ENCODE peak calls at places on chromosomes 3 and 15, in eight cellular contexts. One of them, this sample, is unnamed.

GRCh38 chr3:188286087-188286513 is 132.1 kb downstream of the LPP start:
- DNase-seq in MM.1S: no peak
- DNase-seq in neuronal stem cell: no peak
- DNase-seq in mammary epithelial cell: peak; percentile 99
- DNase-seq in fibroblast of lung: peak; percentile 100
- DNase-seq in PC-3: peak; percentile 93
- DNase-seq in H1: no peak
- DNase-seq in SK-N-SH: no peak
- DNase-seq in this sample: no peak

GRCh38 chr3:1092061-1092460 is 763 bp upstream of the CNTN6 start:
- DNase-seq in PC-3: no peak
- DNase-seq in fibroblast of lung: peak; percentile 47
- DNase-seq in SK-N-SH: no peak
- DNase-seq in mammary epithelial cell: no peak
- DNase-seq in neuronal stem cell: no peak
- DNase-seq in H1: no peak
- DNase-seq in MM.1S: no peak
- DNase-seq in this sample: no peak

GRCh38 chr3:182702216-182702615 is 91.1 kb upstream of the ATP11B start:
- DNase-seq in mammary epithelial cell: no peak
- DNase-seq in H1: no peak
- DNase-seq in MM.1S: no peak
- DNase-seq in neuronal stem cell: no peak
- DNase-seq in fibroblast of lung: no peak
- DNase-seq in SK-N-SH: no peak
- DNase-seq in PC-3: no peak
- DNase-seq in this sample: no peak

GRCh38 chr15:80105193-80105984 is 45.9 kb downstream of the ZFAND6 start:
- DNase-seq in neuronal stem cell: no peak
- DNase-seq in fibroblast of lung: peak; percentile 85
- DNase-seq in H1: no peak
- DNase-seq in mammary epithelial cell: peak; percentile 86
- DNase-seq in MM.1S: no peak
- DNase-seq in SK-N-SH: no peak
- DNase-seq in PC-3: peak; percentile 84
- DNase-seq in this sample: no peak

GRCh38 chr3:11195721-11196332 is 41.5 kb downstream of the HRH1 start:
- DNase-seq in mammary epithelial cell: peak; percentile 31
- DNase-seq in fibroblast of lung: peak; percentile 79
- DNase-seq in SK-N-SH: no peak
- DNase-seq in neuronal stem cell: no peak
- DNase-seq in MM.1S: no peak
- DNase-seq in H1: no peak
- DNase-seq in PC-3: peak; percentile 36
- DNase-seq in this sample: no peak

GRCh38 chr3:118245312-118245711 is 789.3 kb downstream of the IGSF11 start:
- DNase-seq in PC-3: no peak
- DNase-seq in H1: no peak
- DNase-seq in MM.1S: no peak
- DNase-seq in neuronal stem cell: no peak
- DNase-seq in mammary epithelial cell: no peak
- DNase-seq in SK-N-SH: no peak
- DNase-seq in fibroblast of lung: no peak
- DNase-seq in this sample: no peak

GRCh38 chr3:11445883-11446282 is 173.7 kb downstream of the ATG7 start:
- DNase-seq in mammary epithelial cell: no peak
- DNase-seq in MM.1S: no peak
- DNase-seq in fibroblast of lung: peak; percentile 31
- DNase-seq in PC-3: no peak
- DNase-seq in neuronal stem cell: no peak
- DNase-seq in H1: no peak
- DNase-seq in SK-N-SH: no peak
- DNase-seq in this sample: no peak

GRCh38 chr3:154931484-154931883 is 148.6 kb upstream of the MME start:
- DNase-seq in SK-N-SH: no peak
- DNase-seq in MM.1S: no peak
- DNase-seq in PC-3: no peak
- DNase-seq in fibroblast of lung: peak; percentile 1
- DNase-seq in mammary epithelial cell: peak; percentile 25
- DNase-seq in H1: no peak
- DNase-seq in neuronal stem cell: no peak
- DNase-seq in this sample: no peak

GRCh38 chr15:29067949-29068348 is 182.2 kb downstream of the APBA2 start:
- DNase-seq in fibroblast of lung: no peak
- DNase-seq in SK-N-SH: no peak
- DNase-seq in MM.1S: no peak
- DNase-seq in H1: no peak
- DNase-seq in neuronal stem cell: no peak
- DNase-seq in PC-3: no peak
- DNase-seq in mammary epithelial cell: no peak
- DNase-seq in this sample: no peak

GRCh38 chr15:78619022-78619950 is 1.5 kb downstream of the CHRNA3 start:
- DNase-seq in PC-3: no peak
- DNase-seq in fibroblast of lung: no peak
- DNase-seq in mammary epithelial cell: no peak
- DNase-seq in MM.1S: no peak
- DNase-seq in SK-N-SH: peak; percentile 67
- DNase-seq in neuronal stem cell: peak; percentile 18
- DNase-seq in H1: no peak
- DNase-seq in this sample: no peak

GRCh38 chr3:187242900-187243299 is 45.6 kb downstream of the RTP1 start:
- DNase-seq in SK-N-SH: no peak
- DNase-seq in fibroblast of lung: no peak
- DNase-seq in neuronal stem cell: no peak
- DNase-seq in H1: no peak
- DNase-seq in mammary epithelial cell: no peak
- DNase-seq in PC-3: no peak
- DNase-seq in MM.1S: no peak
- DNase-seq in this sample: no peak

GRCh38 chr3:69997486-69998307 is 1.8 kb upstream of the SAMMSON start:
- DNase-seq in SK-N-SH: peak; percentile 47
- DNase-seq in MM.1S: no peak
- DNase-seq in mammary epithelial cell: no peak
- DNase-seq in PC-3: no peak
- DNase-seq in H1: no peak
- DNase-seq in fibroblast of lung: no peak
- DNase-seq in neuronal stem cell: no peak
- DNase-seq in this sample: no peak

GRCh38 chr15:66878761-66879160 is 176.7 kb downstream of the SMAD6 start:
- DNase-seq in mammary epithelial cell: no peak
- DNase-seq in H1: no peak
- DNase-seq in SK-N-SH: no peak
- DNase-seq in fibroblast of lung: no peak
- DNase-seq in neuronal stem cell: no peak
- DNase-seq in PC-3: no peak
- DNase-seq in MM.1S: no peak
- DNase-seq in this sample: peak; percentile 13

GRCh38 chr3:8567784-8568575 is 66.4 kb downstream of the LMCD1 start:
- DNase-seq in neuronal stem cell: no peak
- DNase-seq in fibroblast of lung: no peak
- DNase-seq in MM.1S: no peak
- DNase-seq in mammary epithelial cell: no peak
- DNase-seq in PC-3: no peak
- DNase-seq in SK-N-SH: no peak
- DNase-seq in H1: no peak
- DNase-seq in this sample: no peak

GRCh38 chr3:69161587-69162196 is 39.3 kb upstream of the LMOD3 start:
- DNase-seq in SK-N-SH: peak; percentile 51
- DNase-seq in PC-3: peak; percentile 52
- DNase-seq in fibroblast of lung: peak; percentile 29
- DNase-seq in MM.1S: peak; percentile 63
- DNase-seq in H1: no peak
- DNase-seq in neuronal stem cell: peak; percentile 40
- DNase-seq in mammary epithelial cell: peak; percentile 47
- DNase-seq in this sample: peak; percentile 54

GRCh38 chr3:36698314-36698713 is 66.0 kb downstream of the DCLK3 start:
- DNase-seq in PC-3: peak; percentile 16
- DNase-seq in neuronal stem cell: no peak
- DNase-seq in H1: no peak
- DNase-seq in MM.1S: no peak
- DNase-seq in SK-N-SH: no peak
- DNase-seq in fibroblast of lung: no peak
- DNase-seq in mammary epithelial cell: peak; percentile 58
- DNase-seq in this sample: no peak

GRCh38 chr3:149638401-149639092 is 19.3 kb downstream of the WWTR1 start:
- DNase-seq in fibroblast of lung: peak; percentile 66
- DNase-seq in H1: no peak
- DNase-seq in neuronal stem cell: no peak
- DNase-seq in MM.1S: no peak
- DNase-seq in mammary epithelial cell: peak; percentile 48
- DNase-seq in SK-N-SH: no peak
- DNase-seq in PC-3: no peak
- DNase-seq in this sample: no peak

GRCh38 chr3:13015286-13016082 is 57.7 kb downstream of the IQSEC1 start:
- DNase-seq in MM.1S: peak; percentile 69
- DNase-seq in H1: no peak
- DNase-seq in neuronal stem cell: no peak
- DNase-seq in SK-N-SH: no peak
- DNase-seq in PC-3: no peak
- DNase-seq in fibroblast of lung: no peak
- DNase-seq in mammary epithelial cell: no peak
- DNase-seq in this sample: peak; percentile 85

GRCh38 chr3:139758654-139759291 is 81.0 kb upstream of the NMNAT3 start:
- DNase-seq in SK-N-SH: no peak
- DNase-seq in neuronal stem cell: peak; percentile 85
- DNase-seq in PC-3: no peak
- DNase-seq in H1: no peak
- DNase-seq in fibroblast of lung: peak; percentile 96
- DNase-seq in mammary epithelial cell: no peak
- DNase-seq in MM.1S: no peak
- DNase-seq in this sample: no peak

GRCh38 chr3:196502775-196503181 is 790 bp downstream of the RNF168 start:
- DNase-seq in neuronal stem cell: peak; percentile 30
- DNase-seq in SK-N-SH: peak; percentile 62
- DNase-seq in mammary epithelial cell: peak; percentile 83
- DNase-seq in H1: no peak
- DNase-seq in MM.1S: peak; percentile 75
- DNase-seq in PC-3: peak; percentile 94
- DNase-seq in fibroblast of lung: peak; percentile 91
- DNase-seq in this sample: peak; percentile 54

DNA sequence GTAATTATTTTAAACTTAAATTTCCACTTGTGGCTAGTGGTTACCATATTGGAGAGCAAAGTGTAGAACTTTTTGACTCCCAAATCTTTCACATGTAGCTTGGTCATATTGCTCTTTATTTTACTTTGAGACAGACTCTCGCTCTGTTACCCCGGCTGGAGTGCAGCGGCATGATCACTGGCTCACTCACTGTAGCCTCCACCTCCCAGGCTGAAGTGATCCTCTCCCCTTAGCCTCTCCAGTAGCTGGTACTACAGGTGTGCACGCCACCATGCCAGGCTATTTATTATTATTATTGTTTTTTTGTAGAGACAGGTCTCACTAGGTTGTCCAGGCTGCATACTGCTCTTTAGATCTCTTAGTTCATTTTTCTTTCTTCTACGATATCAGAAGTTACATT is 3.9 kb downstream of the FNDC3B start:
- DNase-seq in SK-N-SH: no peak
- DNase-seq in PC-3: no peak
- DNase-seq in H1: no peak
- DNase-seq in fibroblast of lung: no peak
- DNase-seq in mammary epithelial cell: no peak
- DNase-seq in neuronal stem cell: no peak
- DNase-seq in MM.1S: no peak
- DNase-seq in this sample: no peak
- H3K4me3 ChIP-seq in SK-N-SH: no peak overlapping the region
- H3K4me3 ChIP-seq in PC-3: no peak overlapping the region
- H3K4me3 ChIP-seq in H1: no peak overlapping the region
- H3K4me3 ChIP-seq in fibroblast of lung: no peak overlapping the region
- H3K4me3 ChIP-seq in mammary epithelial cell: peak overlapping the region; percentile 25
- H3K4me3 ChIP-seq in neuronal stem cell: no peak overlapping the region
- H3K4me3 ChIP-seq in MM.1S: no peak overlapping the region
- H3K4me3 ChIP-seq in this sample: no peak overlapping the region

DNA sequence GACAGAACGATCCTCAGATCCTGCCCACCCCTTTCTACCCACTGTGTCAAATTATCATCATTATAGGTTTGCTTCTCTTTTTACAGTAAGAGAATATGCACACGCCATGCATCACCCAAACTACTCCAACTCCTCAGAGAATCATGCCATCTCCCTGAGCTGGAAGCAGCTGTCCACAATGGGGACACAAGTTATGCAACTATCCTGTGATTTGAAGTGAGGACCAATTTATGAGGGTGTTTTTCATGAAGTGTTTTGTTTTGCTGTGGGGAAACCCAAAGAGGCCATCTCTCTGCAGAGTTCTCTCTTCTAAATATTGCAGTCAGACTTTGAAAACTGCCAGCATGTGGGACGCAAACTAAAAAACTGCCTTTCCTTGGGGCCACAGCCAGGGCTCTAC is 35.8 kb upstream of the TNFSF10 start:
- DNase-seq in SK-N-SH: no peak
- DNase-seq in PC-3: no peak
- DNase-seq in neuronal stem cell: no peak
- DNase-seq in fibroblast of lung: no peak
- DNase-seq in MM.1S: no peak
- DNase-seq in H1: no peak
- DNase-seq in mammary epithelial cell: no peak
- DNase-seq in this sample: no peak
- H3K4me1 ChIP-seq in SK-N-SH: peaks cover 7% of the 10 kb centered on the region
- H3K4me1 ChIP-seq in PC-3: peaks cover 41% of the 10 kb centered on the region
- H3K4me1 ChIP-seq in neuronal stem cell: no peaks in the 10 kb centered on the region
- H3K4me1 ChIP-seq in fibroblast of lung: no peaks in the 10 kb centered on the region
- H3K4me1 ChIP-seq in MM.1S: no peaks in the 10 kb centered on the region
- H3K4me1 ChIP-seq in H1: no peaks in the 10 kb centered on the region
- H3K4me1 ChIP-seq in mammary epithelial cell: peaks cover 49% of the 10 kb centered on the region
- H3K4me1 ChIP-seq in this sample: no peaks in the 10 kb centered on the region

DNA sequence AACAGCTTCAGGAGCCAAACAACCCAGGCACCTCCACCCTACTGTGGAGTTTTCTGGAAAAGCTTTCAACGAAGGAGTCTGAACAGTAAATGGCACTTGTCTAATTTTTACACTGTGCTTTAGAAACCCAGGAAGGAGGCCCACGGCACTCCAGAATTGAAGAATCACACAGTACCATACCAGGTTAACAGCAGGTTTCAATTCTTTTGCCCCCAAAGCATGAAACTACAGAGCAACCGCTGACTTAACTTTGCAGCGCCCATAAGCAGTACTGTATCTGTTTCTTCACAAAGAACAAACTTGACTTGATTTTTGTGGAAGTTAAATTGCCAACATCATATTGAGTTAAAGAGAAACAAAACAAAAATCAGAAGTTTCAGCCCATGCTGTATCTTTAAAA is 456.5 kb downstream of the FOXP1 start:
- DNase-seq in SK-N-SH: no peak
- DNase-seq in fibroblast of lung: no peak
- DNase-seq in PC-3: no peak
- DNase-seq in neuronal stem cell: no peak
- DNase-seq in H1: no peak
- DNase-seq in mammary epithelial cell: no peak
- DNase-seq in MM.1S: no peak
- DNase-seq in this sample: peak; percentile 37
- H2AFZ ChIP-seq in SK-N-SH: no peak overlapping the region
- H2AFZ ChIP-seq in fibroblast of lung: no peak overlapping the region
- H2AFZ ChIP-seq in PC-3: no peak overlapping the region
- H2AFZ ChIP-seq in neuronal stem cell: no peak overlapping the region
- H2AFZ ChIP-seq in H1: no peak overlapping the region
- H2AFZ ChIP-seq in mammary epithelial cell: no peak overlapping the region
- H2AFZ ChIP-seq in MM.1S: no peak overlapping the region
- H2AFZ ChIP-seq in this sample: peak overlapping the region; percentile 6

DNA sequence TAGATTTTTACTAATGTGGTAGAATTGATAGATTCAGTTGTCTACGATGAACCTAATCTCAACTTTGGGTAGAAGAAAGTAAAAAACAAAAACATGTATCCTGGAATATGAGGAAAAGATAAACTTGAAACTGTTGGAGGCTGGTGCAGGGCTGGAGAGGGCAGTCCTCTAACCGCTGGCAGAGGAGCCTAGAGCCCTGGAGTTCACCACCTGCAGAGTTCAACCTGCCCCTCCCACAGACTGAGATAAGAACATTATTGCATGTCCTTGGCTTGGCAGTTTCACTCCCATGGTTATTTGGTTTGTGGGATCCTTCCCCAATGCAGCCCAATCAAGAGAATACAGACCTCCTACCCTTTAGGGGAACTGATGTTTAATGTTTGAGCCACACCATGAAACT is 53.2 kb upstream of the GATM start:
- DNase-seq in fibroblast of lung: no peak
- DNase-seq in mammary epithelial cell: no peak
- DNase-seq in SK-N-SH: no peak
- DNase-seq in H1: no peak
- DNase-seq in neuronal stem cell: no peak
- DNase-seq in MM.1S: no peak
- DNase-seq in PC-3: no peak
- DNase-seq in this sample: no peak
- H3K4me3 ChIP-seq in fibroblast of lung: no peak overlapping the region
- H3K4me3 ChIP-seq in mammary epithelial cell: no peak overlapping the region
- H3K4me3 ChIP-seq in SK-N-SH: no peak overlapping the region
- H3K4me3 ChIP-seq in H1: no peak overlapping the region
- H3K4me3 ChIP-seq in neuronal stem cell: no peak overlapping the region
- H3K4me3 ChIP-seq in MM.1S: no peak overlapping the region
- H3K4me3 ChIP-seq in PC-3: no peak overlapping the region
- H3K4me3 ChIP-seq in this sample: no peak overlapping the region

This sample was measured in OCI-LY7.